ENCODE peak calls at places on chromosomes 7 and 10, in six cellular contexts. One of them, this sample, is unnamed.

GRCh38 chr7:17108049-17108584 is 190.3 kb upstream of the AHR start:
- DNase-seq in NAMALWA: no peak
- DNase-seq in stimulated activated CD4-positive, alpha-beta T cell treated with anti-CD3 and anti-CD28 coated beads, Interleukin-4, amount 100 ng/mL, for 1 hour: no peak
- DNase-seq in neural crest cell: no peak
- DNase-seq in AG08396: no peak
- DNase-seq in anterior cingulate cortex: no peak
- DNase-seq in this sample: no peak

GRCh38 chr7:157837561-157837960 is 500.8 kb downstream of the DNAJB6 start:
- DNase-seq in NAMALWA: no peak
- DNase-seq in stimulated activated CD4-positive, alpha-beta T cell treated with anti-CD3 and anti-CD28 coated beads, Interleukin-4, amount 100 ng/mL, for 1 hour: no peak
- DNase-seq in neural crest cell: no peak
- DNase-seq in AG08396: no peak
- DNase-seq in anterior cingulate cortex: no peak
- DNase-seq in this sample: no peak

GRCh38 chr7:76206633-76207032 is 4.9 kb downstream of the SRRM3 start:
- DNase-seq in NAMALWA: no peak
- DNase-seq in stimulated activated CD4-positive, alpha-beta T cell treated with anti-CD3 and anti-CD28 coated beads, Interleukin-4, amount 100 ng/mL, for 1 hour: no peak
- DNase-seq in neural crest cell: no peak
- DNase-seq in AG08396: peak
- DNase-seq in anterior cingulate cortex: no peak
- DNase-seq in this sample: peak

GRCh38 chr7:36475371-36475770 is 85.7 kb downstream of the ANLN start:
- DNase-seq in NAMALWA: peak
- DNase-seq in stimulated activated CD4-positive, alpha-beta T cell treated with anti-CD3 and anti-CD28 coated beads, Interleukin-4, amount 100 ng/mL, for 1 hour: no peak
- DNase-seq in neural crest cell: no peak
- DNase-seq in AG08396: no peak
- DNase-seq in anterior cingulate cortex: no peak
- DNase-seq in this sample: no peak

GRCh38 chr10:53664620-53665019 is 892.0 kb upstream of the MBL2 start:
- DNase-seq in NAMALWA: no peak
- DNase-seq in stimulated activated CD4-positive, alpha-beta T cell treated with anti-CD3 and anti-CD28 coated beads, Interleukin-4, amount 100 ng/mL, for 1 hour: no peak
- DNase-seq in neural crest cell: no peak
- DNase-seq in AG08396: no peak
- DNase-seq in anterior cingulate cortex: no peak
- DNase-seq in this sample: no peak

GRCh38 chr10:7027913-7028808 is 382.7 kb downstream of the SFMBT2 start:
- DNase-seq in NAMALWA: no peak
- DNase-seq in stimulated activated CD4-positive, alpha-beta T cell treated with anti-CD3 and anti-CD28 coated beads, Interleukin-4, amount 100 ng/mL, for 1 hour: no peak
- DNase-seq in neural crest cell: no peak
- DNase-seq in AG08396: no peak
- DNase-seq in anterior cingulate cortex: no peak
- DNase-seq in this sample: no peak

GRCh38 chr7:24755096-24755495 is 2.2 kb downstream of the GSDME start:
- DNase-seq in NAMALWA: no peak
- DNase-seq in stimulated activated CD4-positive, alpha-beta T cell treated with anti-CD3 and anti-CD28 coated beads, Interleukin-4, amount 100 ng/mL, for 1 hour: no peak
- DNase-seq in neural crest cell: no peak
- DNase-seq in AG08396: no peak
- DNase-seq in anterior cingulate cortex: no peak
- DNase-seq in this sample: no peak

GRCh38 chr10:128735996-128736395 is 609.8 kb upstream of the MKI67 start:
- DNase-seq in NAMALWA: no peak
- DNase-seq in stimulated activated CD4-positive, alpha-beta T cell treated with anti-CD3 and anti-CD28 coated beads, Interleukin-4, amount 100 ng/mL, for 1 hour: no peak
- DNase-seq in neural crest cell: no peak
- DNase-seq in AG08396: no peak
- DNase-seq in anterior cingulate cortex: no peak
- DNase-seq in this sample: no peak

GRCh38 chr7:16035392-16035791 is 348.9 kb upstream of the MEOX2 start:
- DNase-seq in NAMALWA: no peak
- DNase-seq in stimulated activated CD4-positive, alpha-beta T cell treated with anti-CD3 and anti-CD28 coated beads, Interleukin-4, amount 100 ng/mL, for 1 hour: no peak
- DNase-seq in neural crest cell: no peak
- DNase-seq in AG08396: no peak
- DNase-seq in anterior cingulate cortex: no peak
- DNase-seq in this sample: no peak

GRCh38 chr7:121351682-121352081 is 22.9 kb downstream of the WNT16 start:
- DNase-seq in NAMALWA: no peak
- DNase-seq in stimulated activated CD4-positive, alpha-beta T cell treated with anti-CD3 and anti-CD28 coated beads, Interleukin-4, amount 100 ng/mL, for 1 hour: no peak
- DNase-seq in neural crest cell: no peak
- DNase-seq in AG08396: no peak
- DNase-seq in anterior cingulate cortex: no peak
- DNase-seq in this sample: no peak

GRCh38 chr10:7523656-7524055 is 112.8 kb upstream of the SFMBT2 start:
- DNase-seq in NAMALWA: no peak
- DNase-seq in stimulated activated CD4-positive, alpha-beta T cell treated with anti-CD3 and anti-CD28 coated beads, Interleukin-4, amount 100 ng/mL, for 1 hour: no peak
- DNase-seq in neural crest cell: no peak
- DNase-seq in AG08396: no peak
- DNase-seq in anterior cingulate cortex: no peak
- DNase-seq in this sample: no peak